ENCODE peak calls at places on chromosomes 3 and 15, in five cellular contexts. O, M, I, B and U are unnamed samples.
A peak's percentile ranks its signal among the peaks of the same experiment; 100 is the strongest.

GRCh38 chr3:80592792-80593191 is 825.0 kb upstream of the ROBO1 start:
- DNase-seq in O (no peak), M (no peak), I (no peak), B (no peak), U (no peak)

GRCh38 chr3:102089904-102090492 is 240.7 kb downstream of the NFKBIZ start:
- DNase-seq in O (no peak), M (peak; percentile 18), I (no peak), B (no peak), U (no peak)

GRCh38 chr15:100596792-100597191 is 5.2 kb downstream of the LINS1 start:
- DNase-seq in O (no peak), M (no peak), I (peak; percentile 16), B (peak; percentile 78), U (no peak)

GRCh38 chr15:25438601-25439455 is at the start of gene UBE3A:
- DNase-seq in O (peak; percentile 95), M (peak; percentile 96), I (peak; percentile 89), B (peak; percentile 86), U (peak; percentile 94)

GRCh38 chr3:119944091-119944490 is 150.2 kb downstream of the GSK3B start:
- DNase-seq in O (no peak), M (no peak), I (no peak), B (no peak), U (no peak)

GRCh38 chr3:163951397-163951987 is 1126.8 kb downstream of the SI start:
- DNase-seq in O (peak; percentile 44), M (no peak), I (no peak), B (no peak), U (peak; percentile 27)

GRCh38 chr15:73564255-73564654 is 68.9 kb downstream of the NPTN start:
- DNase-seq in O (no peak), M (peak; percentile 12), I (no peak), B (no peak), U (no peak)

GRCh38 chr3:76264496-76264895 is 479.1 kb upstream of the ZNF717 start:
- DNase-seq in O (no peak), M (no peak), I (no peak), B (no peak), U (no peak)

GRCh38 chr3:54342676-54343075 is 220.3 kb downstream of the CACNA2D3 start:
- DNase-seq in O (no peak), M (no peak), I (no peak), B (no peak), U (no peak)

GRCh38 chr3:133888739-133889340 is 6.8 kb downstream of the RAB6B start:
- DNase-seq in O (no peak), M (no peak), I (no peak), B (no peak), U (no peak)

GRCh38 chr15:51629612-51630011 is 7.0 kb upstream of the DMXL2 start:
- DNase-seq in O (no peak), M (no peak), I (peak; percentile 12), B (no peak), U (no peak)

GRCh38 chr3:132378048-132378762 is 39.1 kb upstream of the DNAJC13 start:
- DNase-seq in O (no peak), M (no peak), I (no peak), B (no peak), U (no peak)

GRCh38 chr3:25412269-25412668 is 15.8 kb upstream of the RARB start:
- DNase-seq in O (no peak), M (no peak), I (no peak), B (no peak), U (no peak)

GRCh38 chr15:68559342-68560310 is 19.2 kb upstream of the CORO2B start:
- DNase-seq in O (peak; percentile 94), M (peak; percentile 94), I (peak; percentile 76), B (peak; percentile 59), U (peak; percentile 88)

GRCh38 chr15:98668566-98669308 is 20.4 kb downstream of the IGF1R start:
- DNase-seq in O (no peak), M (no peak), I (no peak), B (no peak), U (no peak)

GRCh38 chr3:20320489-20320888 is 134.5 kb upstream of the SGO1 start:
- DNase-seq in O (no peak), M (no peak), I (no peak), B (no peak), U (no peak)

GRCh38 chr15:89164712-89165211 is 56.6 kb downstream of the RLBP1 start:
- DNase-seq in O (no peak), M (no peak), I (peak; percentile 35), B (no peak), U (no peak)

GRCh38 chr15:59931642-59932296 is 72.3 kb upstream of the FOXB1 start:
- DNase-seq in O (no peak), M (no peak), I (no peak), B (no peak), U (no peak)

GRCh38 chr3:72595376-72595775 is 252.9 kb downstream of the SHQ1 start:
- DNase-seq in O (no peak), M (no peak), I (no peak), B (no peak), U (no peak)

GRCh38 chr3:194671511-194671899 is 486 bp downstream of the LSG1 start:
- DNase-seq in O (peak; percentile 60), M (peak; percentile 40), I (no peak), B (no peak), U (peak; percentile 65)

GRCh38 chr15:31153531-31153930 is 52.0 kb upstream of the TRPM1 start:
- DNase-seq in O (no peak), M (no peak), I (no peak), B (no peak), U (no peak)

GRCh38 chr3:129937717-129938116 is 36.8 kb upstream of the TRH start:
- DNase-seq in O (peak; percentile 51), M (peak; percentile 54), I (no peak), B (no peak), U (no peak)

GRCh38 chr15:41256577-41257038 is 25.5 kb downstream of the CHP1 start:
- DNase-seq in O (no peak), M (no peak), I (no peak), B (no peak), U (no peak)

GRCh38 chr15:77021803-77022381 is 27.0 kb downstream of the PSTPIP1 start:
- DNase-seq in O (no peak), M (no peak), I (no peak), B (no peak), U (no peak)

DNA sequence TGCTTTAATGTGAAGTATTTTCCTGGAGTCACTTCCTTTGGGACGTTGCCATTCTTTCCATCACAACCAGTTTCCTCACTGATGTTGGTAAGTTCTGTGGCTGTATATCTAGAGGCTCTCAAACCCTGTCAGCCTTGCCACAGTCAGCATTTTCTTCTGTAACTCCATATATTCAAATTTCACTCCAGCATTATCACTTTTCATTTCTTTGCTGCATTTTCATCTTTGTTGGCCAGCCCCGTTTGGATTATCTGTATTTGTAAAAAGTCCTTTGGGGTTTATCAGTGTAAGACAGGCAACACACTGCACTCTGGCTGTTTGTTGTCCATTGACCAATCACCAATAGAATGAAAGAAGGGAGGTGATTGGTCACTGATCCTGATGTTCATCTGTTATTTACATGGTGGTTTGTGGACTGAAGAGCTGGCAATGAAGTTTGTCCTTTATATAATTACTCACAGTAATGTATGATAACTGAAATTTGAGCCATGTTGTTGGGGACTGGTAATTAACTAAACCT is 20.3 kb downstream of the GMPS start:
- DNase-seq in O (no peak), M (no peak), I (peak; percentile 8), B (no peak), U (no peak)
- H3K4me3 ChIP-seq in O (no peak overlapping the region), M (no peak overlapping the region), I (no peak overlapping the region), B (no peak overlapping the region), U (no peak overlapping the region)

DNA sequence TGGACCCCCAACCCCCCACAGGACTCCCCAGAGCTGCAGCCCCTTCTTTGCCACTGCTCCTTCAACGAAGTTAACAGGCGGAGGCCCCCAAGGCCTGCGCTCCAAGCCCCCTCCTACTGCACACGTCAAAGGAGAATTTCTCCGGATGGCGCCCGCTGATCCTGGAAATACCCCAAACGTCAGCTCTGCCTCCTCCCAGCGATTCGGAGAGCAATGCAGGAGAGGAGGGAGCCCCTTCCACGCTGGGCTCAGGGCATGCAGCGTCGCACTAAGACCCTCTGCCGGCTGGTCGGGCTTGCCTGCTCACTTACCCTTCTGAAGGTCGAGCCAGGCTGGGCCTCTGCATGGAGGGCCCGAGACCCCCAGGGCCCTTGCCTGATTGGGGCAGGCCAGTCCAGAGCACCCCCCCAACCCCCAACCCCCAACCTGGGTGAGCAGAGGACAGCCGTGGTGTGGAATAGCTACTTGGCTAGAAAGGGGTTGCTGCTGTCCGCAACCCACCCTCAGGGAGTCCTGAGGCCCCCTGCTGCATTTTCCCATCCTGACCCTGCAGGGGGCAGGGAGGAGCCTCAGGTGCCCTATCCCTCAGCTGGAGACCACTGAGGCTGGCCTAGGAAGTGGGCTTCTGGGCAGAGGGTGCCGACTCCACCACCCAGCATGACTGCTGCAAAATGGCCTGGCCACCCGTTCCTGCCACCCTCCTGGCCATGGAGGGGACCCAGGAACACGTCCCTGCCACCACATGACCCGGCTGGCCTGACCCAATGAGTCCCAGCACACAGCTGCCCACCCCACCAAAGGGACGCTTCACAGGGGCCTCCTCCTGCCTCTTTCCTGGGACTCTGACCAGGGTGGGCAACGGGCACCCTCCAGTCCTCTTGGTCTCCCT is 981 bp downstream of the ATP2B2 start:
- DNase-seq in O (no peak), M (no peak), I (no peak), B (no peak), U (no peak)
- H3K4me3 ChIP-seq in O (peak overlapping the region; percentile 59), M (no peak overlapping the region), I (no peak overlapping the region), B (peak overlapping the region; percentile 30), U (no peak overlapping the region)

GRCh38 chr3:150147776-150148175 is 177.1 kb upstream of the PFN2 start:
- DNase-seq in O (no peak), M (no peak), I (no peak), B (no peak), U (no peak)
- H3K4me3 ChIP-seq in O (no peak overlapping the region), M (no peak overlapping the region), I (no peak overlapping the region), B (no peak overlapping the region), U (no peak overlapping the region)

GRCh38 chr15:32683231-32683630 is 34.6 kb upstream of the GREM1 start:
- DNase-seq in O (no peak), M (no peak), I (no peak), B (no peak), U (no peak)
- H3K4me3 ChIP-seq in O (no peak overlapping the region), M (no peak overlapping the region), I (no peak overlapping the region), B (no peak overlapping the region), U (no peak overlapping the region)

DNA sequence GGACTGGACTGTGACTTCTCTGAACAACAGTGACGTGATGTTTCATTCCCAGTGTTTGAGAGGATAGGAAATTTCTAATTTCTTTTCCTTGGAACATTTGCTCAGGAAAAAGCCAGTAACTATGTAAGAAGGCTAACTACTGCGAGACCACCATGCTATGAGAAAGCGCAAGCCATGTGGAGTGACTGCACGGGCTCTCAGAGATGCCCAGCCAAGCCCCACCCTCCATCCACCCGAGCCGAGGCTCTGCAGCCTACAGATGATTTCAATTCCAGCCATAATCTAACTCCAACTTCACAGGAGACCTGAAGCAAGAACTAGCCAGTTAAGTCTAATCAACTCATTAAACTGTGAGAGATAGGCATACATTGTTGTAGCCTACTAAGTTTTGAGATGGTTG is 124.3 kb downstream of the GREM1 start:
- DNase-seq in O (no peak), M (no peak), I (no peak), B (no peak), U (no peak)
- H3K4me3 ChIP-seq in O (no peak overlapping the region), M (no peak overlapping the region), I (no peak overlapping the region), B (no peak overlapping the region), U (no peak overlapping the region)

DNA sequence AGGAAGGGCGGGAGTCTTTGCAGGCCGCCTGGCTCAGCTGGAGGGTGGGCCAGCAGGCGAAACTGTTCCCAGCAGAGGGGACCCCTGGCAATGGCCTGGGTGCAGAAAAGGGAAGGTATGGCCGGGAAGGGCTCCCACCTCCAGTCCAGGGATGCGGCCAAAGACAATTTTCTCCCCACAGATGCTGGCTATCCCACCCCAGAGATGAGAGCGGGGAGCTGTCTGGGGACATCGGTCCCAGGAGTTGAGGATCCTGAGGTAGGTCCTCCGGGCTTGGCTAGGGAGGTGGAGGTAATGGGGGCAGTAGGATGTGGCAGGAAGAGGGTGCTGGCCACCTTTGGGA is 1.7 kb downstream of the SEMA3G start:
- DNase-seq in O (no peak), M (no peak), I (no peak), B (no peak), U (no peak)
- H3K4me3 ChIP-seq in O (no peak overlapping the region), M (no peak overlapping the region), I (no peak overlapping the region), B (no peak overlapping the region), U (no peak overlapping the region)